ENCODE peak calls at places on chromosomes 11 and 22, in five cellular contexts. One of them, this sample, is unnamed.

GRCh38 chr22:27962268-27963191 is 43.5 kb upstream of the PITPNB start:
- DNase-seq in neural progenitor cell: peak; percentile 50
- DNase-seq in astrocyte: no peak
- DNase-seq in left ventricle myocardium inferior: no peak
- DNase-seq in heart right ventricle: no peak
- DNase-seq in this sample: no peak

GRCh38 chr11:132028380-132029240 is 658.2 kb downstream of the NTM start:
- DNase-seq in astrocyte: no peak
- DNase-seq in heart right ventricle: peak; percentile 11
- DNase-seq in neural progenitor cell: peak; percentile 36
- DNase-seq in left ventricle myocardium inferior: peak; percentile 28
- DNase-seq in this sample: peak; percentile 7

GRCh38 chr11:33605703-33606102 is 94.9 kb downstream of the C11orf91 start:
- DNase-seq in neural progenitor cell: no peak
- DNase-seq in astrocyte: no peak
- DNase-seq in heart right ventricle: no peak
- DNase-seq in left ventricle myocardium inferior: no peak
- DNase-seq in this sample: no peak

GRCh38 chr11:60455531-60456042 is at the start of gene MS4A1:
- DNase-seq in neural progenitor cell: no peak
- DNase-seq in astrocyte: no peak
- DNase-seq in heart right ventricle: no peak
- DNase-seq in left ventricle myocardium inferior: no peak
- DNase-seq in this sample: no peak

GRCh38 chr11:77658213-77659013 is 20.8 kb upstream of the CLNS1A start:
- DNase-seq in neural progenitor cell: no peak
- DNase-seq in heart right ventricle: no peak
- DNase-seq in astrocyte: peak; percentile 22
- DNase-seq in left ventricle myocardium inferior: no peak
- DNase-seq in this sample: no peak

GRCh38 chr22:29149841-29150555 is 55.7 kb upstream of the EMID1 start:
- DNase-seq in left ventricle myocardium inferior: peak; percentile 43
- DNase-seq in neural progenitor cell: peak; percentile 52
- DNase-seq in heart right ventricle: no peak
- DNase-seq in astrocyte: no peak
- DNase-seq in this sample: no peak

GRCh38 chr22:25845985-25846745 is 104.2 kb downstream of the MYO18B start:
- DNase-seq in astrocyte: no peak
- DNase-seq in heart right ventricle: no peak
- DNase-seq in left ventricle myocardium inferior: no peak
- DNase-seq in neural progenitor cell: no peak
- DNase-seq in this sample: no peak

GRCh38 chr11:134497586-134497985 is 85.5 kb upstream of the B3GAT1 start:
- DNase-seq in neural progenitor cell: no peak
- DNase-seq in heart right ventricle: no peak
- DNase-seq in left ventricle myocardium inferior: no peak
- DNase-seq in astrocyte: no peak
- DNase-seq in this sample: no peak

GRCh38 chr11:13183094-13183825 is 94.3 kb upstream of the BMAL1 start:
- DNase-seq in heart right ventricle: no peak
- DNase-seq in astrocyte: peak; percentile 79
- DNase-seq in neural progenitor cell: peak; percentile 21
- DNase-seq in left ventricle myocardium inferior: no peak
- DNase-seq in this sample: no peak

GRCh38 chr22:49099496-49100124 is 728.1 kb downstream of the BRD1 start:
- DNase-seq in astrocyte: no peak
- DNase-seq in heart right ventricle: no peak
- DNase-seq in neural progenitor cell: no peak
- DNase-seq in left ventricle myocardium inferior: no peak
- DNase-seq in this sample: no peak

GRCh38 chr22:32806296-32806695 is 4.8 kb downstream of the TIMP3 start:
- DNase-seq in neural progenitor cell: no peak
- DNase-seq in heart right ventricle: no peak
- DNase-seq in astrocyte: no peak
- DNase-seq in left ventricle myocardium inferior: no peak
- DNase-seq in this sample: no peak
- H3K4me3 ChIP-seq in neural progenitor cell: no peak overlapping the region
- H3K4me3 ChIP-seq in heart right ventricle: no peak overlapping the region
- H3K4me3 ChIP-seq in astrocyte: no peak overlapping the region
- H3K4me3 ChIP-seq in left ventricle myocardium inferior: peak overlapping the region; percentile 100
- H3K4me3 ChIP-seq in this sample: no peak overlapping the region

GRCh38 chr22:22474733-22475132 is 33.8 kb downstream of the ZNF280B start:
- DNase-seq in astrocyte: no peak
- DNase-seq in heart right ventricle: no peak
- DNase-seq in left ventricle myocardium inferior: no peak
- DNase-seq in neural progenitor cell: peak; percentile 39
- DNase-seq in this sample: no peak

GRCh38 chr22:22478450-22478849 is 30.1 kb downstream of the ZNF280B start:
- DNase-seq in neural progenitor cell: no peak
- DNase-seq in left ventricle myocardium inferior: no peak
- DNase-seq in heart right ventricle: no peak
- DNase-seq in astrocyte: no peak
- DNase-seq in this sample: no peak

GRCh38 chr22:22479999-22480532 is 28.5 kb downstream of the ZNF280B start:
- DNase-seq in neural progenitor cell: no peak
- DNase-seq in astrocyte: peak; percentile 14
- DNase-seq in heart right ventricle: no peak
- DNase-seq in left ventricle myocardium inferior: no peak
- DNase-seq in this sample: no peak

GRCh38 chr22:22480940-22481339 is 27.6 kb downstream of the ZNF280B start:
- DNase-seq in heart right ventricle: no peak
- DNase-seq in astrocyte: no peak
- DNase-seq in neural progenitor cell: no peak
- DNase-seq in left ventricle myocardium inferior: no peak
- DNase-seq in this sample: no peak

GRCh38 chr22:22479116-22479515 is 29.4 kb downstream of the ZNF280B start:
- DNase-seq in astrocyte: no peak
- DNase-seq in left ventricle myocardium inferior: no peak
- DNase-seq in heart right ventricle: no peak
- DNase-seq in neural progenitor cell: no peak
- DNase-seq in this sample: no peak
- TF ChIP-seq CTCF in astrocyte: no peak
- TF ChIP-seq CTCF in left ventricle myocardium inferior: no peak
- TF ChIP-seq CTCF in heart right ventricle: no peak
- TF ChIP-seq CTCF in neural progenitor cell: no peak
- TF ChIP-seq CTCF in this sample: no peak

GRCh38 chr11:119782673-119783072 is 53.7 kb upstream of the NECTIN1 start:
- DNase-seq in left ventricle myocardium inferior: no peak
- DNase-seq in neural progenitor cell: peak; percentile 37
- DNase-seq in astrocyte: peak; percentile 62
- DNase-seq in heart right ventricle: peak; percentile 41
- DNase-seq in this sample: no peak

GRCh38 chr11:119778391-119779194 is 49.6 kb upstream of the NECTIN1 start:
- DNase-seq in left ventricle myocardium inferior: no peak
- DNase-seq in heart right ventricle: no peak
- DNase-seq in astrocyte: no peak
- DNase-seq in neural progenitor cell: no peak
- DNase-seq in this sample: no peak

GRCh38 chr11:119782021-119782420 is 53.0 kb upstream of the NECTIN1 start:
- DNase-seq in astrocyte: no peak
- DNase-seq in left ventricle myocardium inferior: no peak
- DNase-seq in heart right ventricle: no peak
- DNase-seq in neural progenitor cell: peak; percentile 42
- DNase-seq in this sample: no peak

GRCh38 chr11:119779195-119780071 is 50.4 kb upstream of the NECTIN1 start:
- DNase-seq in left ventricle myocardium inferior: peak; percentile 67
- DNase-seq in heart right ventricle: peak; percentile 66
- DNase-seq in astrocyte: no peak
- DNase-seq in neural progenitor cell: no peak
- DNase-seq in this sample: no peak

DNA sequence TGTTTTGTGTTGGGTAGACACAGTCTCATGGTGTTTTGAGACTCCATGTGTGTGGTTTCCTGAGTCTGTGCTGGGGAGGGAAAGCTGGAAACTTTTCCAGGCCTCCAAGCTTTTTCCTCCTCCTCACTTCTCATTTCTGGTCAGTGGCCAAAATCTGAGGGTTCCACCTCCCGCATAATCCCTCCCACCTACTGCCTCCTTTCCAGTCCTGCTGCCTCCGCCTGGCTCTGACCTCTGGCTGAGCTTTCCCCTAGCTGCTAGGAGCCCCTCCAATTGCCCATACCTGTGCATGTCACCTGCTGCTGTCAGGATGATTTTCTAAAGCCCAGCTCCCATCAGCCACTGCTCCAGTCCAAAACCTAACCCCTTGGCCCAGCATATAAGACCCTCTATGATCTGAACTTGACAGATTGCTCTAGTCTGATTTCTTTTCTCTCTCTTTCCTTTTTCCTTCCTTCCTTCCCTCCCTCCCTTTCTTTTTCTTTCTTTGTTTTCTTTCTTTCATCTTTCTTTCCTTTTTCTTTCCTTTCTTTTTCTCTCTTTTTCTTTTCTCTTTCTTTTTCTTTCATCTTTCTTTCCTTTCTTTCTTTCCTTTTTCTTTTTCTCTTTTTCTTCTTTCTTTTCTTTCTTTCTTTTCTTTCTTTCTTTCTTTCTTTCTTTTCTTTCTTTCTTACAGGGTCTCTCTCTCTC is 51.4 kb upstream of the NECTIN1 start:
- DNase-seq in astrocyte: no peak
- DNase-seq in neural progenitor cell: no peak
- DNase-seq in left ventricle myocardium inferior: no peak
- DNase-seq in heart right ventricle: peak; percentile 67
- DNase-seq in this sample: no peak
- H3K4me3 ChIP-seq in astrocyte: no peak overlapping the region
- H3K4me3 ChIP-seq in neural progenitor cell: no peak overlapping the region
- H3K4me3 ChIP-seq in left ventricle myocardium inferior: peak overlapping the region; percentile 31
- H3K4me3 ChIP-seq in heart right ventricle: no peak overlapping the region
- H3K4me3 ChIP-seq in this sample: no peak overlapping the region

DNA sequence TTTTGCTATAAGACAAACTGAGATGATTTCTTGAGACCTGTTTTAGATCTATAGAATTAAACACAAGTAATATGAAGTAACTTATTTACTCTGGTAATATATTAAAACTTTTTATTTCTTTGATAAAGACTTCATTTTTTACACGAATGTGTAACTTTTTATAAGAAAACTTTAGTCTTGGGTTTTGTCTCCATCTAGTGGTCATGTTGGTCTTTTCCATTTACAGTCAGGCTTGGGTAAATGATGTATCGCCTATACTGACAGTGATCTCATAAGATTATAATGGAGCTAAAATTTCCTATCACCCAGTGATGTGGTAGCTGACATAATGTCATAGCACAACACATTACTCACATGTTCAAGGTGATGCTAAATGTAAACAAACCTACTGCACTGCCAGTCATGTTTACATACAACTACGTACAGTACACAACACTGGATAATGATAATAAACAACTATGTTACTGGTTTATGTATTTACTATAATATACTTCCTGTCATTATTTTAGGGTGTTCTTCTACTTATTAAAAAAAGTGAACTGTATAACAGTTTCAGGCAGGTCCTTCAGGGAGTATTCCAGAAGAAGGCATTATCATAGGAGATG is 7.5 kb upstream of the C11orf97 start:
- DNase-seq in heart right ventricle: no peak
- DNase-seq in neural progenitor cell: peak; percentile 56
- DNase-seq in left ventricle myocardium inferior: no peak
- DNase-seq in astrocyte: peak; percentile 24
- DNase-seq in this sample: no peak
- TF ChIP-seq CTCF in heart right ventricle: peak; percentile 74
- TF ChIP-seq CTCF in neural progenitor cell: peak; percentile 81
- TF ChIP-seq CTCF in left ventricle myocardium inferior: peak; percentile 79
- TF ChIP-seq CTCF in astrocyte: peak; percentile 76
- TF ChIP-seq CTCF in this sample: peak; percentile 61

DNA sequence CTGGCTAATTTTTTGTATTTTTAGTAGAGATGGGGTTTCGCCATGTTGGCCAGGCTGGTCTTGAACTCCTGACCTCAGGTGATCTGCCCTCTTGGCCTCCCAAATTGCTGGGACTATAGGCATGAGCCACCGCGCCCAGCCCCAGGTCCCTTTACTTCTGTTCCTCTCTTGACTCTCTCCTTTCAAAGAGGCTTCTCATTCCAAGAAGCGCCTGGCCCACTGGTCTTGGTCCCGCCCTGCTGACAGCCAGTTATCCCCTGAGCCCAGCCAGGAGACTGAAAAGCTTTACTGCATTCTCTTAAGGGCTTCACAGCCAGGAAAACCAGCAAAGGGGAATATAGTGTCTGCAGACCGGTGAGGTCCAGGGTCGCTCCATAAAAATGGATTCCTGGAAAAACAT is 68.4 kb downstream of the NFAM1 start:
- DNase-seq in neural progenitor cell: peak; percentile 47
- DNase-seq in left ventricle myocardium inferior: no peak
- DNase-seq in astrocyte: no peak
- DNase-seq in heart right ventricle: no peak
- DNase-seq in this sample: no peak
- H3K4me3 ChIP-seq in neural progenitor cell: no peak overlapping the region
- H3K4me3 ChIP-seq in left ventricle myocardium inferior: no peak overlapping the region
- H3K4me3 ChIP-seq in astrocyte: no peak overlapping the region
- H3K4me3 ChIP-seq in heart right ventricle: no peak overlapping the region
- H3K4me3 ChIP-seq in this sample: no peak overlapping the region

DNA sequence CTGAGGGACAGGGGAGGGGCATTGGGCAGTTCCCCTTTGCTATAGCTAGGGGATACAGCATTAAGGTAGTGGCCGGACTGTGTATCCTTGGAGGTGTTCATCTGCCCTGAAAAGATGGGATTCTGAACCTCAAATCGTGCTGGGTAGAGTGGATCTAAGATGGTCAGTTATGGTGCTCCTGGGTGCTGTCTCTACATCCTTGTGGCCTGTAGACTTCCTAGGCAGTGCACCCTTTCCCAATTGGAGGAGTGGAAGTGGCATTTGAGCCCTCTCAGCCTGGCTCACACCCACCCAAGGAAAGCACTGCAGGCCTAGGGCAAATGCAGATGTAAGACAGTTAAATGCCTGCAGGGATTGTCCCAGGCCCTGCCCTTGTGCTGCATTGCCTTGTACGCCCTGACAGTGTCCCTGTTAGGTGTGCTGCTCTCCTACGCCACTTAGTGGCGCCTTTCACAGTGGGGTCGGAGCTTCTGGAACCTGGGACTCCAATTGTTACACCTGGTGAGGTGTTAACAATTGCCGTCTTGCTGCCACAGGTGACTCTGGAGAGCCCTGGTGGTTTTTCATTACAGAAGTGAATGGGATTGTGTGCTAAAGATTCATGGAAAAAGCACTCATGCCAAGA is 35.0 kb downstream of the PPFIBP2 start:
- DNase-seq in astrocyte: no peak
- DNase-seq in neural progenitor cell: peak; percentile 70
- DNase-seq in left ventricle myocardium inferior: no peak
- DNase-seq in heart right ventricle: no peak
- DNase-seq in this sample: no peak
- TF ChIP-seq CTCF in astrocyte: no peak
- TF ChIP-seq CTCF in neural progenitor cell: peak; percentile 70
- TF ChIP-seq CTCF in left ventricle myocardium inferior: peak; percentile 51
- TF ChIP-seq CTCF in heart right ventricle: no peak
- TF ChIP-seq CTCF in this sample: peak; percentile 42

This sample was measured in epithelial cell of proximal tubule.